ENCODE peak calls at places on chromosomes 2 and 18, in eight cellular contexts. Z is transverse colon, Y is K562, E is GM12878, R is Panc1, O is endothelial cell of umbilical vein, A is spleen, X is HCT116. K is an unnamed sample.

GRCh38 chr2:30541680-30542079 is 94.6 kb downstream of the LCLAT1 start:
- DNase-seq in Z (no peak), Y (no peak), E (no peak), R (no peak), O (no peak), A (no peak), X (no peak), K (no peak)

GRCh38 chr2:53202063-53202462 is 565.5 kb upstream of the CHAC2 start:
- DNase-seq in Z (peak; percentile 24), Y (no peak), E (no peak), R (peak; percentile 10), O (peak; percentile 11), A (no peak), X (peak; percentile 54), K (no peak)

GRCh38 chr2:190216829-190217228 is 102.8 kb downstream of the HIBCH start:
- DNase-seq in Z (peak; percentile 33), Y (peak; percentile 12), E (no peak), R (no peak), O (peak; percentile 11), A (no peak), X (no peak), K (no peak)

GRCh38 chr2:239249781-239250180 is 151.0 kb downstream of the HDAC4 start:
- DNase-seq in Z (peak; percentile 70), Y (no peak), E (no peak), R (no peak), O (peak; percentile 34), A (peak; percentile 87), X (no peak), K (peak; percentile 95)

GRCh38 chr18:48621240-48621639 is 82.4 kb downstream of the CTIF start:
- DNase-seq in Z (no peak), Y (no peak), E (no peak), R (no peak), O (no peak), A (peak; percentile 64), X (no peak), K (no peak)

GRCh38 chr2:118122768-118123335 is 34.6 kb downstream of the INSIG2 start:
- DNase-seq in Z (no peak), Y (no peak), E (peak; percentile 43), R (no peak), O (no peak), A (no peak), X (peak; percentile 40), K (no peak)

GRCh38 chr2:141639809-141640208 is 491.0 kb downstream of the LRP1B start:
- DNase-seq in Z (no peak), Y (no peak), E (no peak), R (no peak), O (no peak), A (no peak), X (no peak), K (no peak)

GRCh38 chr2:41968182-41968578 is 79.6 kb upstream of the PKDCC start:
- DNase-seq in Z (no peak), Y (no peak), E (no peak), R (no peak), O (no peak), A (no peak), X (no peak), K (no peak)

GRCh38 chr2:120344214-120344990 is 1.5 kb upstream of the INHBB start:
- DNase-seq in Z (no peak), Y (no peak), E (no peak), R (no peak), O (no peak), A (peak; percentile 82), X (no peak), K (no peak)

GRCh38 chr18:23452347-23452727 is 750 bp upstream of the RIOK3 start:
- DNase-seq in Z (no peak), Y (no peak), E (no peak), R (no peak), O (no peak), A (no peak), X (no peak), K (no peak)
- H3K4me1 ChIP-seq in Z (peaks cover 44% of the 10 kb centered on the region), Y (peaks cover 22% of the 10 kb centered on the region), E (peaks cover 14% of the 10 kb centered on the region), R (peaks cover 17% of the 10 kb centered on the region), O (peaks cover 14% of the 10 kb centered on the region), A (peaks cover 28% of the 10 kb centered on the region), X (peaks cover 18% of the 10 kb centered on the region), K (peaks cover 22% of the 10 kb centered on the region)

GRCh38 chr2:61966087-61966727 is 60.7 kb downstream of the COMMD1 start:
- DNase-seq in Z (no peak), Y (no peak), E (no peak), R (no peak), O (no peak), A (no peak), X (no peak), K (no peak)

GRCh38 chr2:61967262-61967661 is 61.8 kb downstream of the COMMD1 start:
- DNase-seq in Z (no peak), Y (no peak), E (no peak), R (no peak), O (no peak), A (no peak), X (no peak), K (no peak)

GRCh38 chr2:61969376-61969775 is 63.9 kb downstream of the COMMD1 start:
- DNase-seq in Z (no peak), Y (no peak), E (no peak), R (no peak), O (no peak), A (no peak), X (no peak), K (no peak)

GRCh38 chr2:61970807-61971556 is 65.5 kb downstream of the COMMD1 start:
- DNase-seq in Z (no peak), Y (no peak), E (no peak), R (no peak), O (no peak), A (no peak), X (no peak), K (no peak)
- TF ChIP-seq POLR2AphosphoS5 in Z (no peak), Y (no peak), E (no peak), R (no peak), O (no peak), A (no peak), X (no peak), K (no peak)

GRCh38 chr2:55010915-55011314 is 39.3 kb downstream of the RTN4 start:
- DNase-seq in Z (no peak), Y (no peak), E (no peak), R (no peak), O (no peak), A (no peak), X (no peak), K (no peak)

GRCh38 chr2:55012648-55013484 is 37.4 kb downstream of the RTN4 start:
- DNase-seq in Z (no peak), Y (no peak), E (no peak), R (no peak), O (peak; percentile 30), A (no peak), X (no peak), K (no peak)

GRCh38 chr2:55009277-55010055 is 40.8 kb downstream of the RTN4 start:
- DNase-seq in Z (no peak), Y (no peak), E (no peak), R (no peak), O (no peak), A (no peak), X (no peak), K (no peak)

GRCh38 chr2:55011741-55012574 is 38.3 kb downstream of the RTN4 start:
- DNase-seq in Z (no peak), Y (no peak), E (no peak), R (no peak), O (no peak), A (no peak), X (no peak), K (no peak)

DNA sequence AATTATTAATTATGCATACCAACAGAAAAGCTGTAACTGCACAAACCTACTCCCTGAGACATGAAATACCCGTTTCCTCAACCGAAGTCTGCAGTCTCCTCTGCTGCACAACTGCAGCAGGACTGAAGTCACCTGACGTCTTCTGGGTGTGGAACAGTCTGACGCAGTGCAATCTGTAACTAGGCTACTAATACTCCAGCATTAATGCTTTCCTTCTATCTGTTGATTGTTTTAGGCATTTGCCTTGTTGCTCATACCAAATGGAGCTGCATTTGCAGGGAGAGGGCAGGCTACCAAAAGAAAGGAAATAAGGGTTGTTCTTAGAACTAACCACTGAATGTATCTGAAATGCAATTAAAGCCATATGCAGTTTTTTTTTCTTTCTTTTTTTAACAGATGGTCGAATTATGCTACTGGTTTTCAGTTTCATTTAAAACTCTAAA is 40.1 kb downstream of the RTN4 start:
- DNase-seq in Z (peak; percentile 75), Y (no peak), E (peak; percentile 60), R (no peak), O (no peak), A (peak; percentile 82), X (no peak), K (peak; percentile 73)
- H3K4me1 ChIP-seq in Z (peaks cover 97% of the 10 kb centered on the region), Y (no peaks in the 10 kb centered on the region), E (peaks cover 15% of the 10 kb centered on the region), R (peaks cover 99% of the 10 kb centered on the region), O (peaks cover 25% of the 10 kb centered on the region), A (peaks cover 36% of the 10 kb centered on the region), X (peaks cover 22% of the 10 kb centered on the region), K (peaks cover 94% of the 10 kb centered on the region)

GRCh38 chr2:70201225-70201768 is 10.5 kb upstream of the C2orf42 start:
- DNase-seq in Z (no peak), Y (no peak), E (no peak), R (no peak), O (no peak), A (no peak), X (no peak), K (no peak)

GRCh38 chr2:70202236-70202806 is 11.5 kb upstream of the C2orf42 start:
- DNase-seq in Z (no peak), Y (no peak), E (no peak), R (no peak), O (no peak), A (no peak), X (no peak), K (no peak)

GRCh38 chr2:70199320-70199864 is 8.6 kb upstream of the C2orf42 start:
- DNase-seq in Z (no peak), Y (no peak), E (no peak), R (no peak), O (no peak), A (no peak), X (no peak), K (no peak)

GRCh38 chr2:70203086-70203485 is 12.3 kb upstream of the C2orf42 start:
- DNase-seq in Z (no peak), Y (no peak), E (no peak), R (no peak), O (no peak), A (no peak), X (no peak), K (no peak)

DNA sequence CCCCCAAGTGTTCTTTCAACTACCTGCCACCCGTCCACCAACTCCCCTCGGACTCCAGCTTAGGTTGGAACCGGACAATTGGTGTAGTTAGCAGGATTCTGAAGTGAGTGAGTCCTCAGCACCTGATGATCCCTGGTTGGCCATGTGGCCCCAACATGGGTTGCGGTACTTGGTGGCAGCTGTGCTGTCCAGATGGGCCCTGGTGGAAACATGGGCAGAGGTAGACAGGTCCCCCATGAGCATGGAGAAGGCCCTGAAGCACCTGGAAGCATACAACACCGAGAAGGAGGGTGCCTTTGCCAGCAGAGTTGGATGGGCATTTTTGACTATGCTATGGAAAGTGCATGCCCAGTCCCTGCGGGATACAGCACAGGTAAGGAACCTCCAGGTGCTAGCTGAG is 11.0 kb upstream of the C2orf42 start:
- DNase-seq in Z (no peak), Y (no peak), E (no peak), R (no peak), O (no peak), A (no peak), X (no peak), K (no peak)
- TF ChIP-seq POLR2AphosphoS5 in Z (no peak), Y (no peak), E (no peak), R (no peak), O (no peak), A (no peak), X (no peak), K (no peak)

GRCh38 chr2:217959723-217960122 is 43.1 kb downstream of the TNS1 start:
- DNase-seq in Z (no peak), Y (no peak), E (no peak), R (no peak), O (no peak), A (peak; percentile 38), X (no peak), K (peak; percentile 80)
- H3K4me1 ChIP-seq in Z (peaks cover 27% of the 10 kb centered on the region), Y (no peaks in the 10 kb centered on the region), E (no peaks in the 10 kb centered on the region), R (no peaks in the 10 kb centered on the region), O (peaks cover 8% of the 10 kb centered on the region), A (peaks cover 2% of the 10 kb centered on the region), X (no peaks in the 10 kb centered on the region), K (peaks cover 94% of the 10 kb centered on the region)